ENCODE peak calls at places on chromosomes 13 and 19, in six cellular contexts. W is T follicular helper cell; Y is spleen; S is stimulated activated CD8-positive, alpha-beta memory T cell treated with anti-CD3 and anti-CD28 coated beads, Interleukin-15, amount 100 ng/mL, for 4 hours; G is HFFc6; O is AML-193. J is an unnamed sample.

GRCh38 chr13:44758595-44759221 is 182.6 kb upstream of the TSC22D1 start:
- DNase-seq in W (no peak), Y (no peak), S (no peak), G (peak; percentile 86), O (no peak), J (no peak)

GRCh38 chr13:50989476-50989875 is 79.9 kb downstream of the RNASEH2B start:
- DNase-seq in W (no peak), Y (no peak), S (no peak), G (no peak), O (no peak), J (no peak)

GRCh38 chr19:47390533-47391488 is 28.5 kb downstream of the MEIS3 start:
- DNase-seq in W (no peak), Y (no peak), S (no peak), G (no peak), O (no peak), J (no peak)

GRCh38 chr13:92657565-92657964 is 569.0 kb upstream of the GPC6 start:
- DNase-seq in W (no peak), Y (no peak), S (no peak), G (no peak), O (no peak), J (no peak)

GRCh38 chr13:46516624-46517318 is 36.2 kb upstream of the LRCH1 start:
- DNase-seq in W (no peak), Y (no peak), S (no peak), G (no peak), O (no peak), J (no peak)

GRCh38 chr19:12611361-12611699 is 610 bp downstream of the ZNF791 start:
- DNase-seq in W (no peak), Y (peak; percentile 74), S (no peak), G (peak; percentile 77), O (no peak), J (no peak)

GRCh38 chr19:51129716-51130115 is 5.0 kb downstream of the SIGLEC9 start:
- DNase-seq in W (no peak), Y (no peak), S (no peak), G (no peak), O (no peak), J (no peak)

GRCh38 chr13:20125129-20125782 is 35.6 kb downstream of the GJA3 start:
- DNase-seq in W (no peak), Y (no peak), S (no peak), G (peak; percentile 50), O (no peak), J (no peak)

GRCh38 chr19:41753936-41754529 is 1.3 kb upstream of the CEACAM6 start:
- DNase-seq in W (peak; percentile 55), Y (peak; percentile 79), S (peak; percentile 17), G (peak; percentile 21), O (peak; percentile 36), J (peak; percentile 19)

GRCh38 chr13:19665427-19665859 is 32.0 kb downstream of the MPHOSPH8 start:
- DNase-seq in W (no peak), Y (no peak), S (no peak), G (no peak), O (no peak), J (no peak)

GRCh38 chr13:38872693-38873092 is 117.9 kb downstream of the STOML3 start:
- DNase-seq in W (peak; percentile 3), Y (no peak), S (no peak), G (no peak), O (peak; percentile 4), J (no peak)

GRCh38 chr19:50361290-50362029 is 4.0 kb downstream of the NAPSA start:
- DNase-seq in W (no peak), Y (no peak), S (no peak), G (no peak), O (no peak), J (no peak)

GRCh38 chr19:46613525-46613924 is 11.4 kb downstream of the PTGIR start:
- DNase-seq in W (no peak), Y (peak; percentile 59), S (no peak), G (no peak), O (no peak), J (no peak)

GRCh38 chr19:56622374-56622773 is 20.6 kb upstream of the SMIM17 start:
- DNase-seq in W (no peak), Y (no peak), S (no peak), G (no peak), O (no peak), J (no peak)

GRCh38 chr13:106530209-106530906 is 5.1 kb downstream of the EFNB2 start:
- DNase-seq in W (no peak), Y (no peak), S (no peak), G (no peak), O (no peak), J (no peak)

GRCh38 chr19:3518231-3518630 is 12.1 kb downstream of the FZR1 start:
- DNase-seq in W (no peak), Y (no peak), S (no peak), G (no peak), O (no peak), J (no peak)

GRCh38 chr13:40974460-40975407 is 44.4 kb downstream of the ELF1 start:
- DNase-seq in W (no peak), Y (no peak), S (no peak), G (peak; percentile 44), O (peak; percentile 93), J (no peak)

GRCh38 chr19:38725469-38726283 is 18.6 kb downstream of the CAPN12 start:
- DNase-seq in W (no peak), Y (no peak), S (no peak), G (no peak), O (no peak), J (no peak)

GRCh38 chr13:44396963-44397580 is 23.4 kb downstream of the SERP2 start:
- DNase-seq in W (no peak), Y (no peak), S (no peak), G (peak; percentile 9), O (no peak), J (no peak)

J was measured in stimulated activated naive CD4-positive, alpha-beta T cell.